ENCODE peak calls at places on chromosomes 1 and 21, in four cellular contexts. R is kidney epithelial cell, T is uterus, K is GM13977. B is an unnamed sample.

GRCh38 chr1:164774819-164775654 is 216.1 kb downstream of the PBX1 start:
- DNase-seq in K (no peak), T (peak; percentile 26), R (no peak), B (peak; percentile 45)

GRCh38 chr1:8259498-8260290 is 58.2 kb upstream of the SLC45A1 start:
- DNase-seq in R (no peak), T (peak; percentile 48), K (no peak), B (no peak)

GRCh38 chr1:113616201-113616600 is 143.1 kb downstream of the PHTF1 start:
- DNase-seq in T (no peak), R (no peak), K (no peak), B (no peak)

GRCh38 chr1:42913426-42914091 is 45.1 kb downstream of the SLC2A1 start:
- DNase-seq in R (peak; percentile 35), T (peak; percentile 59), K (peak; percentile 72), B (peak; percentile 42)

GRCh38 chr1:167219646-167220536 is 795 bp upstream of the POU2F1 start:
- DNase-seq in T (peak; percentile 79), K (peak; percentile 61), R (no peak), B (peak; percentile 88)

GRCh38 chr1:150730130-150730721 is 9.5 kb upstream of the HORMAD1 start:
- DNase-seq in K (no peak), R (no peak), T (no peak), B (no peak)

GRCh38 chr1:58621375-58621774 is 44.3 kb upstream of the TACSTD2 start:
- DNase-seq in T (no peak), R (no peak), K (no peak), B (no peak)

GRCh38 chr1:181050922-181051321 is 17.1 kb downstream of the MR1 start:
- DNase-seq in T (no peak), K (no peak), R (no peak), B (no peak)

GRCh38 chr1:2875677-2876531 is 74.4 kb upstream of the TTC34 start:
- DNase-seq in T (no peak), K (no peak), R (no peak), B (peak; percentile 48)

GRCh38 chr1:54287176-54287650 is 87.2 kb downstream of the MRPL37 start:
- DNase-seq in R (no peak), K (peak; percentile 63), T (peak; percentile 88), B (peak; percentile 17)

GRCh38 chr1:14672030-14672429 is 73.5 kb downstream of the KAZN start:
- DNase-seq in T (no peak), R (no peak), K (peak; percentile 31), B (no peak)
- TF ChIP-seq CTCF in T (no peak), R (no peak), K (no peak), B (no peak)

GRCh38 chr1:35229587-35230360 is 36.8 kb upstream of the SFPQ start:
- DNase-seq in K (no peak), R (no peak), T (no peak), B (no peak)
- TF ChIP-seq CTCF in K (no peak), R (no peak), T (no peak), B (no peak)

GRCh38 chr21:16033193-16033592 is 303.4 kb downstream of the USP25 start:
- DNase-seq in R (no peak), T (no peak), K (no peak), B (no peak)

GRCh38 chr21:16040601-16041000 is 310.8 kb downstream of the USP25 start:
- DNase-seq in R (no peak), K (no peak), T (no peak), B (no peak)

DNA sequence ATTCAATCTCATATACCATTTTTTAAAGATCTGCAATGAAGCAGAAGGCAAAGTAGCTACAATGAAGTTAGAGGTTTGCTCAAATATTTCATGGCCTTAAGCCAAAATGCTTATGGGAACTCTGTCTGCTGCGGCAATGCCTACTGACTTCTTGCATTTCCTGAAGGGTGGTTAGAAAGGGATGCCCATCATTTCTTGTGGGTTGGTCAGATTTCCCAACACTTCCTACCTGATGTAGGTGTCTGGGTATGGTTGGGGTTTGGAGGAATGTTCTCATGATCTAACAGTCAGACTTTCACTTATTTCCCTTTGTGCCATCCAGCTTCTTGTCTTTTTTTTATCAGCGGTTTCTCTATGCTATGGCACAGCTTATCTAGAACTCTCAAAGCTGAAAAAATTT is 307.6 kb downstream of the USP25 start:
- DNase-seq in K (no peak), R (peak; percentile 37), T (no peak), B (no peak)
- TF ChIP-seq CTCF in K (no peak), R (no peak), T (no peak), B (no peak)

GRCh38 chr1:242524571-242525359 is at the start of gene PLD5:
- DNase-seq in K (no peak), T (no peak), R (no peak), B (peak; percentile 54)
- TF ChIP-seq CTCF in K (no peak), T (no peak), R (no peak), B (no peak)

DNA sequence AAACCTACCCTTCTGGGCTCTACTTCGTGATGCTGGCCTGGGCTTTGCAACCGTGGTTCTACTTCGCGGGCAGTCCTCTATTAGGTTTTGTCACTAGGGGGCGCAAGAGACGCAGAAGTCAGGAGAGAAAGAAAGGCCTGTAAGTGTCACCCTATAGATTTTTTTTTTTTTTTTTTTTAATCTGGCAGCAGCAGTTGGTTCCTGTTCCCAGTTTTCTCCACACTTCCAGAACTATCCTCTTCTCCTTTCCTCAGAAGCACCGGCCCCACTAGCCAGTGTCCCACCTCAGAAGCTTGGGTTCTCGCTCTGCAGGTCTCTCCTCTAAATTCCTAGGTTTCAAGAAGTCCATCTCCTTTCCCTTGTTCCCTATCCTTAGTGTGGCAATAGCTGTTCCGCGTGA is 9.1 kb upstream of the LCE2D start:
- DNase-seq in T (no peak), K (peak; percentile 61), R (peak; percentile 7), B (peak; percentile 12)
- TF ChIP-seq CTCF in T (no peak), K (peak; percentile 78), R (peak; percentile 80), B (peak; percentile 9)

GRCh38 chr1:52404116-52404974 is at the start of the genes ORC1 and PRPF38A:
- DNase-seq in R (peak; percentile 88), T (peak; percentile 98), K (peak; percentile 95), B (peak; percentile 99)
- TF ChIP-seq CTCF in R (peak; percentile 81), T (peak; percentile 33), K (peak; percentile 38), B (peak; percentile 37)